ENCODE peak calls at places on chromosomes 13 and 19, in five cellular contexts. One of them, this sample, is unnamed.

GRCh38 chr13:44108345-44108858 is 228.7 kb downstream of the LACC1 start:
- DNase-seq in RWPE1: no peak
- DNase-seq in stimulated activated CD4-positive, alpha-beta T cell treated with anti-CD3 and anti-CD28 coated beads, Interleukin-12 subunit alpha, Interleukin-12 subunit beta, amount 100 ng/mL, for 48 hours: no peak
- DNase-seq in fibroblast of pulmonary artery: no peak
- DNase-seq in iris pigment epithelial cell: no peak
- DNase-seq in this sample: no peak

GRCh38 chr19:2261438-2262172 is 5.4 kb upstream of the JSRP1 start:
- DNase-seq in iris pigment epithelial cell: no peak
- DNase-seq in RWPE1: no peak
- DNase-seq in stimulated activated CD4-positive, alpha-beta T cell treated with anti-CD3 and anti-CD28 coated beads, Interleukin-12 subunit alpha, Interleukin-12 subunit beta, amount 100 ng/mL, for 48 hours: no peak
- DNase-seq in fibroblast of pulmonary artery: peak
- DNase-seq in this sample: no peak

GRCh38 chr19:14383556-14383897 is 2.3 kb downstream of the ADGRE5 start:
- DNase-seq in RWPE1: no peak
- DNase-seq in iris pigment epithelial cell: no peak
- DNase-seq in fibroblast of pulmonary artery: peak
- DNase-seq in stimulated activated CD4-positive, alpha-beta T cell treated with anti-CD3 and anti-CD28 coated beads, Interleukin-12 subunit alpha, Interleukin-12 subunit beta, amount 100 ng/mL, for 48 hours: no peak
- DNase-seq in this sample: no peak

GRCh38 chr13:44465318-44465717 is 91.7 kb downstream of the SERP2 start:
- DNase-seq in stimulated activated CD4-positive, alpha-beta T cell treated with anti-CD3 and anti-CD28 coated beads, Interleukin-12 subunit alpha, Interleukin-12 subunit beta, amount 100 ng/mL, for 48 hours: no peak
- DNase-seq in RWPE1: no peak
- DNase-seq in fibroblast of pulmonary artery: no peak
- DNase-seq in iris pigment epithelial cell: no peak
- DNase-seq in this sample: no peak

GRCh38 chr13:45092668-45093067 is 27.6 kb upstream of the GTF2F2 start:
- DNase-seq in RWPE1: no peak
- DNase-seq in fibroblast of pulmonary artery: no peak
- DNase-seq in iris pigment epithelial cell: no peak
- DNase-seq in stimulated activated CD4-positive, alpha-beta T cell treated with anti-CD3 and anti-CD28 coated beads, Interleukin-12 subunit alpha, Interleukin-12 subunit beta, amount 100 ng/mL, for 48 hours: no peak
- DNase-seq in this sample: no peak

GRCh38 chr19:10155834-10156233 is 36.1 kb upstream of the EIF3G start:
- DNase-seq in stimulated activated CD4-positive, alpha-beta T cell treated with anti-CD3 and anti-CD28 coated beads, Interleukin-12 subunit alpha, Interleukin-12 subunit beta, amount 100 ng/mL, for 48 hours: no peak
- DNase-seq in fibroblast of pulmonary artery: peak
- DNase-seq in iris pigment epithelial cell: peak
- DNase-seq in RWPE1: no peak
- DNase-seq in this sample: no peak

GRCh38 chr13:49932066-49932465 is 4.1 kb downstream of the SPRYD7 start:
- DNase-seq in fibroblast of pulmonary artery: no peak
- DNase-seq in stimulated activated CD4-positive, alpha-beta T cell treated with anti-CD3 and anti-CD28 coated beads, Interleukin-12 subunit alpha, Interleukin-12 subunit beta, amount 100 ng/mL, for 48 hours: no peak
- DNase-seq in iris pigment epithelial cell: peak
- DNase-seq in RWPE1: no peak
- DNase-seq in this sample: no peak

GRCh38 chr13:113155982-113156655 is 2.3 kb upstream of the PROZ start:
- DNase-seq in fibroblast of pulmonary artery: no peak
- DNase-seq in stimulated activated CD4-positive, alpha-beta T cell treated with anti-CD3 and anti-CD28 coated beads, Interleukin-12 subunit alpha, Interleukin-12 subunit beta, amount 100 ng/mL, for 48 hours: no peak
- DNase-seq in RWPE1: no peak
- DNase-seq in iris pigment epithelial cell: peak
- DNase-seq in this sample: no peak